ENCODE peak calls at places on chromosomes 2 and 18, in ten cellular contexts. U is NCI-H1092; E is cardiac muscle cell; B is GM12865; C is mammary epithelial cell; M is right lobe of liver; D is AG20443; A is central memory CD4-positive, alpha-beta T cell; Y is mucosa of gallbladder; T is naive B cell. Q is an unnamed sample.
A peak's percentile ranks its signal among the peaks of the same experiment; 100 is the strongest.

GRCh38 chr2:24856791-24857211 is 63.2 kb downstream of the ADCY3 start:
- DNase-seq in U (no peak), E (no peak), B (no peak), C (no peak), M (no peak), D (no peak), A (no peak), Y (no peak), T (no peak), Q (peak; percentile 37)

GRCh38 chr2:216139884-216140283 is 30.7 kb downstream of the XRCC5 start:
- DNase-seq in U (no peak), E (peak; percentile 30), B (peak; percentile 50), C (peak; percentile 14), M (no peak), D (no peak), A (peak; percentile 33), Y (no peak), T (peak; percentile 18), Q (no peak)

GRCh38 chr2:121171625-121172119 is 113.3 kb downstream of the TFCP2L1 start:
- DNase-seq in U (no peak), E (no peak), B (peak; percentile 15), C (no peak), M (no peak), D (no peak), A (no peak), Y (no peak), T (no peak), Q (no peak)

GRCh38 chr18:25853716-25854465 is 236.5 kb downstream of the SS18 start:
- DNase-seq in U (no peak), E (peak; percentile 65), B (no peak), C (no peak), M (no peak), D (no peak), A (no peak), Y (no peak), T (no peak), Q (no peak)

GRCh38 chr2:109635426-109636289 is 21.5 kb downstream of the SOWAHC start:
- DNase-seq in U (no peak), E (no peak), B (no peak), C (no peak), M (no peak), D (no peak), A (no peak), Y (no peak), T (no peak), Q (no peak)

GRCh38 chr2:209578394-209579006 is 154.7 kb downstream of the MAP2 start:
- DNase-seq in U (no peak), E (no peak), B (no peak), C (no peak), M (no peak), D (no peak), A (no peak), Y (no peak), T (no peak), Q (no peak)

GRCh38 chr2:201432551-201433388 is 18.5 kb downstream of the TRAK2 start:
- DNase-seq in U (no peak), E (no peak), B (no peak), C (no peak), M (no peak), D (peak; percentile 33), A (no peak), Y (no peak), T (no peak), Q (peak; percentile 49)

GRCh38 chr18:79588636-79589481 is 90.7 kb upstream of the CTDP1 start:
- DNase-seq in U (peak; percentile 69), E (peak; percentile 13), B (no peak), C (no peak), M (no peak), D (peak; percentile 93), A (no peak), Y (peak; percentile 77), T (no peak), Q (peak; percentile 95)

GRCh38 chr2:144358979-144359541 is 160.9 kb downstream of the ZEB2 start:
- DNase-seq in U (no peak), E (no peak), B (peak; percentile 87), C (peak; percentile 56), M (no peak), D (peak; percentile 35), A (no peak), Y (no peak), T (no peak), Q (no peak)

GRCh38 chr2:127059559-127059958 is 47.4 kb downstream of the BIN1 start:
- DNase-seq in U (no peak), E (no peak), B (no peak), C (no peak), M (no peak), D (no peak), A (no peak), Y (no peak), T (no peak), Q (no peak)

GRCh38 chr2:168848220-168848619 is 42.0 kb downstream of the SPC25 start:
- DNase-seq in U (no peak), E (peak; percentile 9), B (no peak), C (no peak), M (no peak), D (no peak), A (no peak), Y (no peak), T (no peak), Q (no peak)

Q was measured in GM03348.